ENCODE peak calls at places on chromosomes 5 and 9, in six cellular contexts. One of them, this sample, is unnamed. For H3K4me1, the result is how much of the 10 kb centered on the place peaks cover.

GRCh38 chr9:122120672-122121071 is 27.6 kb upstream of the TTLL11 start:
- DNase-seq in HCT116: no peak
- DNase-seq in esophagus squamous epithelium: no peak
- DNase-seq in uterus: no peak
- DNase-seq in CD8-positive, alpha-beta T cell: no peak
- DNase-seq in IMR-90: no peak
- DNase-seq in this sample: no peak

GRCh38 chr9:22157271-22157670 is 148.2 kb upstream of the CDKN2B start:
- DNase-seq in IMR-90: peak
- DNase-seq in HCT116: no peak
- DNase-seq in uterus: no peak
- DNase-seq in esophagus squamous epithelium: no peak
- DNase-seq in CD8-positive, alpha-beta T cell: no peak
- DNase-seq in this sample: no peak

GRCh38 chr9:106400170-106400569 is 462.8 kb upstream of the ZNF462 start:
- DNase-seq in HCT116: no peak
- DNase-seq in IMR-90: no peak
- DNase-seq in esophagus squamous epithelium: no peak
- DNase-seq in uterus: no peak
- DNase-seq in CD8-positive, alpha-beta T cell: no peak
- DNase-seq in this sample: no peak

GRCh38 chr9:130207241-130207992 is 35.2 kb downstream of the NCS1 start:
- DNase-seq in CD8-positive, alpha-beta T cell: no peak
- DNase-seq in HCT116: no peak
- DNase-seq in uterus: no peak
- DNase-seq in esophagus squamous epithelium: no peak
- DNase-seq in IMR-90: no peak
- DNase-seq in this sample: no peak

GRCh38 chr5:168935183-168935582 is 356.0 kb upstream of the PANK3 start:
- DNase-seq in HCT116: no peak
- DNase-seq in IMR-90: no peak
- DNase-seq in uterus: no peak
- DNase-seq in esophagus squamous epithelium: no peak
- DNase-seq in CD8-positive, alpha-beta T cell: no peak
- DNase-seq in this sample: no peak

GRCh38 chr9:21766096-21766495 is 36.3 kb upstream of the MTAP start:
- DNase-seq in IMR-90: no peak
- DNase-seq in uterus: no peak
- DNase-seq in HCT116: no peak
- DNase-seq in esophagus squamous epithelium: no peak
- DNase-seq in CD8-positive, alpha-beta T cell: no peak
- DNase-seq in this sample: no peak

GRCh38 chr5:124700333-124700732 is 46.1 kb downstream of the ZNF608 start:
- DNase-seq in IMR-90: no peak
- DNase-seq in CD8-positive, alpha-beta T cell: no peak
- DNase-seq in uterus: no peak
- DNase-seq in HCT116: no peak
- DNase-seq in esophagus squamous epithelium: no peak
- DNase-seq in this sample: no peak

GRCh38 chr9:125150349-125151245 is 7.3 kb upstream of the SCAI start:
- DNase-seq in esophagus squamous epithelium: no peak
- DNase-seq in CD8-positive, alpha-beta T cell: no peak
- DNase-seq in HCT116: no peak
- DNase-seq in IMR-90: no peak
- DNase-seq in uterus: no peak
- DNase-seq in this sample: no peak

GRCh38 chr9:126805546-126806262 is 864 bp downstream of the ZBTB43 start:
- DNase-seq in uterus: no peak
- DNase-seq in esophagus squamous epithelium: no peak
- DNase-seq in CD8-positive, alpha-beta T cell: peak
- DNase-seq in IMR-90: peak
- DNase-seq in HCT116: peak
- DNase-seq in this sample: peak

GRCh38 chr5:172115541-172115982 is 72.5 kb downstream of the STK10 start:
- DNase-seq in esophagus squamous epithelium: no peak
- DNase-seq in IMR-90: no peak
- DNase-seq in CD8-positive, alpha-beta T cell: no peak
- DNase-seq in uterus: no peak
- DNase-seq in HCT116: no peak
- DNase-seq in this sample: no peak

GRCh38 chr9:98707158-98708102 is 1.3 kb downstream of the GABBR2 start:
- DNase-seq in CD8-positive, alpha-beta T cell: no peak
- DNase-seq in HCT116: peak
- DNase-seq in uterus: no peak
- DNase-seq in IMR-90: peak
- DNase-seq in esophagus squamous epithelium: no peak
- DNase-seq in this sample: peak

GRCh38 chr9:130768265-130768664 is 66.8 kb upstream of the ABL1 start:
- DNase-seq in CD8-positive, alpha-beta T cell: no peak
- DNase-seq in HCT116: no peak
- DNase-seq in IMR-90: peak
- DNase-seq in esophagus squamous epithelium: no peak
- DNase-seq in uterus: no peak
- DNase-seq in this sample: no peak

GRCh38 chr5:1502046-1502736 is 21.6 kb downstream of the LPCAT1 start:
- DNase-seq in esophagus squamous epithelium: peak
- DNase-seq in HCT116: no peak
- DNase-seq in IMR-90: no peak
- DNase-seq in CD8-positive, alpha-beta T cell: no peak
- DNase-seq in uterus: no peak
- DNase-seq in this sample: no peak

GRCh38 chr5:10332301-10332700 is 21.2 kb upstream of the MARCHF6 start:
- DNase-seq in esophagus squamous epithelium: no peak
- DNase-seq in uterus: no peak
- DNase-seq in CD8-positive, alpha-beta T cell: no peak
- DNase-seq in HCT116: no peak
- DNase-seq in IMR-90: no peak
- DNase-seq in this sample: no peak

GRCh38 chr9:116585896-116586295 is 101.2 kb upstream of the TRIM32 start:
- DNase-seq in HCT116: no peak
- DNase-seq in CD8-positive, alpha-beta T cell: no peak
- DNase-seq in uterus: no peak
- DNase-seq in IMR-90: no peak
- DNase-seq in esophagus squamous epithelium: no peak
- DNase-seq in this sample: no peak

GRCh38 chr9:105957830-105958229 is 263.5 kb downstream of the TMEM38B start:
- DNase-seq in HCT116: no peak
- DNase-seq in IMR-90: no peak
- DNase-seq in esophagus squamous epithelium: no peak
- DNase-seq in uterus: no peak
- DNase-seq in CD8-positive, alpha-beta T cell: no peak
- DNase-seq in this sample: no peak

GRCh38 chr5:40078907-40079575 is 600.7 kb upstream of the PTGER4 start:
- DNase-seq in esophagus squamous epithelium: no peak
- DNase-seq in HCT116: no peak
- DNase-seq in IMR-90: no peak
- DNase-seq in CD8-positive, alpha-beta T cell: no peak
- DNase-seq in uterus: no peak
- DNase-seq in this sample: no peak

GRCh38 chr9:125536184-125537152 is 170.5 kb downstream of the MAPKAP1 start:
- DNase-seq in HCT116: no peak
- DNase-seq in IMR-90: no peak
- DNase-seq in esophagus squamous epithelium: no peak
- DNase-seq in CD8-positive, alpha-beta T cell: no peak
- DNase-seq in uterus: no peak
- DNase-seq in this sample: no peak

GRCh38 chr5:149641000-149641576 is 59.8 kb downstream of the ARHGEF37 start:
- DNase-seq in CD8-positive, alpha-beta T cell: no peak
- DNase-seq in IMR-90: peak
- DNase-seq in uterus: peak
- DNase-seq in esophagus squamous epithelium: no peak
- DNase-seq in HCT116: no peak
- DNase-seq in this sample: no peak
- H3K4me3 ChIP-seq in CD8-positive, alpha-beta T cell: no peak
- H3K4me3 ChIP-seq in IMR-90: no peak
- H3K4me3 ChIP-seq in uterus: peak
- H3K4me3 ChIP-seq in esophagus squamous epithelium: peak
- H3K4me3 ChIP-seq in HCT116: no peak
- H3K4me3 ChIP-seq in this sample: no peak

GRCh38 chr9:128026255-128027165 is 40.6 kb downstream of the NAIF1 start:
- DNase-seq in CD8-positive, alpha-beta T cell: peak
- DNase-seq in IMR-90: no peak
- DNase-seq in esophagus squamous epithelium: peak
- DNase-seq in HCT116: no peak
- DNase-seq in uterus: no peak
- DNase-seq in this sample: no peak
- H3K4me1 ChIP-seq in CD8-positive, alpha-beta T cell: half or more
- H3K4me1 ChIP-seq in IMR-90: under half
- H3K4me1 ChIP-seq in esophagus squamous epithelium: under half
- H3K4me1 ChIP-seq in HCT116: under half
- H3K4me1 ChIP-seq in uterus: under half
- H3K4me1 ChIP-seq in this sample: under half

DNA sequence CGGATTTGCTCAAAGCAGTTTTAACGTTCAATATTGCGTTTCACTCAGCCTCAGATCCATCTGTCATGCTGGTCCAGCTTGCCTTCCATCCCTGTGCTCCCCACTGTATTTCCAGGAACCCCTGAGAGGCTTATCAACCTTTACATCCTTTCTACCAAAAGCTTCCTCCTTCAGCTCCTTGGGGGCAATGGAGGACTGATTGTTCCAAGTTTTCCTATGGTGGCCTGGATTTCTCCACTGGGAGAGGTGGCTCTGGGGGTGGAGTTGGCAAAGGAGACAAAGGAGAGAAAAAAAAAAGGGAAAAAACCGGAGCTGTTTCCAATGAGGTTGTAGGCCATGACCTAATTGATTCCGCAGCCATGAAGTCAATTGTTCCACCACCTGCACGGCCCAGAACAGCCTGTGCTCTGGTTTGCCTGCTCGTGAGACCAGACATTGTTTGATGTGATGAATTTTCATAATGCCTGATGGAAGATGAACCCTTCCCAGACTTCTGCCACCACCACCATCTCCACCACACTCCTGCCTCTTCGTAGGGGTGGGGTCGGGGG is 54.1 kb downstream of the ABLIM3 start:
- DNase-seq in IMR-90: no peak
- DNase-seq in HCT116: no peak
- DNase-seq in uterus: no peak
- DNase-seq in CD8-positive, alpha-beta T cell: no peak
- DNase-seq in esophagus squamous epithelium: no peak
- DNase-seq in this sample: no peak
- H3K27ac ChIP-seq in IMR-90: no peak
- H3K27ac ChIP-seq in HCT116: no peak
- H3K27ac ChIP-seq in uterus: no peak
- H3K27ac ChIP-seq in CD8-positive, alpha-beta T cell: no peak
- H3K27ac ChIP-seq in esophagus squamous epithelium: peak
- H3K27ac ChIP-seq in this sample: no peak

GRCh38 chr5:39031041-39031440 is 43.2 kb downstream of the RICTOR start:
- DNase-seq in esophagus squamous epithelium: no peak
- DNase-seq in HCT116: no peak
- DNase-seq in IMR-90: no peak
- DNase-seq in CD8-positive, alpha-beta T cell: no peak
- DNase-seq in uterus: no peak
- DNase-seq in this sample: no peak
- H3K4me3 ChIP-seq in esophagus squamous epithelium: no peak
- H3K4me3 ChIP-seq in HCT116: no peak
- H3K4me3 ChIP-seq in IMR-90: no peak
- H3K4me3 ChIP-seq in CD8-positive, alpha-beta T cell: no peak
- H3K4me3 ChIP-seq in uterus: no peak
- H3K4me3 ChIP-seq in this sample: no peak

GRCh38 chr9:89442016-89442415 is 55.9 kb downstream of the SEMA4D start:
- DNase-seq in uterus: no peak
- DNase-seq in IMR-90: no peak
- DNase-seq in CD8-positive, alpha-beta T cell: no peak
- DNase-seq in esophagus squamous epithelium: no peak
- DNase-seq in HCT116: no peak
- DNase-seq in this sample: no peak

GRCh38 chr9:89442501-89442978 is 55.4 kb downstream of the SEMA4D start:
- DNase-seq in esophagus squamous epithelium: no peak
- DNase-seq in CD8-positive, alpha-beta T cell: no peak
- DNase-seq in uterus: no peak
- DNase-seq in HCT116: no peak
- DNase-seq in IMR-90: no peak
- DNase-seq in this sample: no peak

GRCh38 chr9:89440951-89441654 is 56.8 kb downstream of the SEMA4D start:
- DNase-seq in IMR-90: no peak
- DNase-seq in esophagus squamous epithelium: no peak
- DNase-seq in CD8-positive, alpha-beta T cell: no peak
- DNase-seq in HCT116: no peak
- DNase-seq in uterus: no peak
- DNase-seq in this sample: peak

GRCh38 chr9:89440548-89440947 is 57.4 kb downstream of the SEMA4D start:
- DNase-seq in IMR-90: no peak
- DNase-seq in esophagus squamous epithelium: no peak
- DNase-seq in HCT116: no peak
- DNase-seq in CD8-positive, alpha-beta T cell: no peak
- DNase-seq in uterus: no peak
- DNase-seq in this sample: no peak

GRCh38 chr9:89441655-89441970 is 56.3 kb downstream of the SEMA4D start:
- DNase-seq in IMR-90: no peak
- DNase-seq in esophagus squamous epithelium: no peak
- DNase-seq in uterus: no peak
- DNase-seq in HCT116: no peak
- DNase-seq in CD8-positive, alpha-beta T cell: no peak
- DNase-seq in this sample: no peak
- H3K4me1 ChIP-seq in IMR-90: under half
- H3K4me1 ChIP-seq in esophagus squamous epithelium: under half
- H3K4me1 ChIP-seq in uterus: under half
- H3K4me1 ChIP-seq in HCT116: under half
- H3K4me1 ChIP-seq in CD8-positive, alpha-beta T cell: half or more
- H3K4me1 ChIP-seq in this sample: under half

GRCh38 chr9:89317282-89317681 is 1.0 kb upstream of the SECISBP2 start:
- DNase-seq in uterus: no peak
- DNase-seq in HCT116: no peak
- DNase-seq in esophagus squamous epithelium: no peak
- DNase-seq in IMR-90: no peak
- DNase-seq in CD8-positive, alpha-beta T cell: no peak
- DNase-seq in this sample: no peak
- H3K27ac ChIP-seq in uterus: peak
- H3K27ac ChIP-seq in HCT116: peak
- H3K27ac ChIP-seq in esophagus squamous epithelium: peak
- H3K27ac ChIP-seq in IMR-90: no peak
- H3K27ac ChIP-seq in CD8-positive, alpha-beta T cell: peak
- H3K27ac ChIP-seq in this sample: peak

DNA sequence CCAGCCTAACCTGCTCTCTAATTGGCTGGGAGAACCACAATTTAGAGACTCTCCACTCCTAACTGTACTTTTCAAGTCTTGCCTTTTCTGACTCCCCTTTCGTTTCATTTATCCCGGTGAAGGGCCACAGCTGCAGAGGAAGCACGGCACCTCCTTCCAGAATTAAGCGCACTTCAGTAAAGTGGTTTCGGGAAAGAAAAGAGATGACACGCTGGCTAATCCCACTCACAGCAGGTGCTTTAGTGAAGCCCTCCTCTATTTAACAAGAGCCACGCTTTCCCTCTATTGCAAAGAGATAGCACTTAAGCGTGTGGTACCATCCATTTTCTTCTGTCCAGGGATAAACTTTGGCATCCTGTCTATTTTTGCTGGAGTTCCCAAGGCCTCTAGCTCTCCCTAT is 4.8 kb downstream of the DNAH5 start:
- DNase-seq in HCT116: no peak
- DNase-seq in esophagus squamous epithelium: no peak
- DNase-seq in CD8-positive, alpha-beta T cell: no peak
- DNase-seq in IMR-90: no peak
- DNase-seq in uterus: no peak
- DNase-seq in this sample: no peak
- H3K4me3 ChIP-seq in HCT116: no peak
- H3K4me3 ChIP-seq in esophagus squamous epithelium: no peak
- H3K4me3 ChIP-seq in CD8-positive, alpha-beta T cell: no peak
- H3K4me3 ChIP-seq in IMR-90: no peak
- H3K4me3 ChIP-seq in uterus: no peak
- H3K4me3 ChIP-seq in this sample: no peak

This sample was measured in SJSA1.